ENCODE peak calls at places on chromosome 22, in seven cellular contexts. V is adrenal gland, W is tibial nerve, I is AG04450, E is tibial artery, T is neural progenitor cell, B is body of pancreas. G is an unnamed sample.

GRCh38 chr22:37525073-37525745 is 6.0 kb upstream of the CARD10 start:
- DNase-seq in E (no peak), W (no peak), T (no peak), B (no peak), V (peak; percentile 76), I (peak; percentile 52), G (peak; percentile 85)

GRCh38 chr22:35728639-35729308 is 11.1 kb downstream of the APOL5 start:
- DNase-seq in E (no peak), B (peak; percentile 59), I (no peak), V (no peak), W (no peak), T (no peak), G (no peak)

GRCh38 chr22:20803696-20804324 is 29.9 kb downstream of the SERPIND1 start:
- DNase-seq in T (peak; percentile 67), V (peak; percentile 31), W (no peak), E (no peak), I (peak; percentile 16), B (peak; percentile 21), G (peak; percentile 36)

GRCh38 chr22:20302438-20303228 is 17.2 kb downstream of the DGCR6L start:
- DNase-seq in W (no peak), V (no peak), T (no peak), I (no peak), E (no peak), B (no peak), G (no peak)

GRCh38 chr22:47452184-47452583 is 689.7 kb downstream of the TBC1D22A start:
- DNase-seq in W (no peak), V (no peak), B (no peak), I (no peak), T (no peak), E (no peak), G (no peak)

GRCh38 chr22:50305658-50306566 is 1.5 kb downstream of the PLXNB2 start:
- DNase-seq in I (peak; percentile 90), V (peak; percentile 98), B (peak; percentile 79), E (peak; percentile 86), T (peak; percentile 52), W (peak; percentile 53), G (peak; percentile 79)

GRCh38 chr22:46742576-46743221 is 4.6 kb upstream of the CERK start:
- DNase-seq in B (no peak), W (no peak), T (no peak), V (no peak), I (no peak), E (no peak), G (no peak)

GRCh38 chr22:45159652-45160462 is 3.9 kb upstream of the NUP50 start:
- DNase-seq in V (peak; percentile 52), W (no peak), I (no peak), E (no peak), T (peak; percentile 6), B (peak; percentile 38), G (no peak)

GRCh38 chr22:46946383-46946965 is 184.0 kb downstream of the TBC1D22A start:
- DNase-seq in I (no peak), B (no peak), V (no peak), T (no peak), E (no peak), W (no peak), G (no peak)

GRCh38 chr22:20244744-20245576 is 23.2 kb downstream of the RTN4R start:
- DNase-seq in I (no peak), E (no peak), V (no peak), T (peak; percentile 56), B (no peak), W (no peak), G (no peak)

GRCh38 chr22:45036154-45036553 is 26.3 kb upstream of the PHF21B start:
- DNase-seq in B (no peak), I (no peak), T (no peak), W (no peak), E (no peak), V (peak; percentile 22), G (no peak)

GRCh38 chr22:49210606-49211005 is 617.1 kb downstream of the BRD1 start:
- DNase-seq in W (no peak), T (no peak), B (peak; percentile 3), E (peak; percentile 3), I (no peak), V (no peak), G (no peak)

GRCh38 chr22:35684270-35684700 is 33.4 kb upstream of the APOL5 start:
- DNase-seq in I (no peak), T (peak; percentile 67), E (no peak), W (no peak), V (no peak), B (peak; percentile 21), G (peak; percentile 60)

GRCh38 chr22:19691721-19692341 is 22.5 kb upstream of the SEPTIN5 start:
- DNase-seq in T (peak; percentile 73), B (no peak), V (no peak), W (no peak), E (no peak), I (peak; percentile 26), G (peak; percentile 44)

GRCh38 chr22:39242809-39243442 is 1.9 kb downstream of the PDGFB start:
- DNase-seq in E (no peak), V (no peak), B (peak; percentile 75), W (no peak), I (no peak), T (peak; percentile 53), G (no peak)

GRCh38 chr22:36301384-36301828 is 48.5 kb downstream of the APOL1 start:
- DNase-seq in V (peak; percentile 80), W (peak; percentile 51), I (peak; percentile 33), B (peak; percentile 81), E (peak; percentile 58), T (peak; percentile 81), G (peak; percentile 36)

GRCh38 chr22:44660051-44660830 is 41.8 kb upstream of the PRR5 start:
- DNase-seq in I (no peak), B (no peak), E (no peak), V (no peak), T (no peak), W (no peak), G (no peak)

GRCh38 chr22:49270595-49271368 is 556.9 kb downstream of the BRD1 start:
- DNase-seq in B (no peak), E (peak; percentile 16), W (no peak), I (no peak), V (no peak), T (no peak), G (no peak)

GRCh38 chr22:40116496-40117200 is 61.1 kb upstream of the TNRC6B start:
- DNase-seq in V (no peak), E (no peak), T (no peak), W (no peak), B (no peak), I (no peak), G (no peak)

GRCh38 chr22:37309221-37310074 is 27.1 kb downstream of the CYTH4 start:
- DNase-seq in B (no peak), T (no peak), I (no peak), V (no peak), W (no peak), E (no peak), G (no peak)

GRCh38 chr22:33400061-33400840 is 342.1 kb upstream of the SYN3 start:
- DNase-seq in B (no peak), T (no peak), E (no peak), W (no peak), I (no peak), V (no peak), G (no peak)

GRCh38 chr22:48960576-48960975 is 867.1 kb downstream of the BRD1 start:
- DNase-seq in T (no peak), V (no peak), E (no peak), I (no peak), W (no peak), B (no peak), G (no peak)

GRCh38 chr22:27801616-27802388 is at the start of gene MN1:
- DNase-seq in B (peak; percentile 41), W (no peak), T (peak; percentile 85), V (no peak), I (no peak), E (no peak), G (no peak)

GRCh38 chr22:23824476-23825245 is 14.1 kb downstream of the DERL3 start:
- DNase-seq in W (no peak), T (no peak), E (no peak), I (no peak), B (no peak), V (no peak), G (no peak)
- H3K27ac ChIP-seq in W (no peak overlapping the region), T (no peak overlapping the region), E (no peak overlapping the region), I (no peak overlapping the region), B (no peak overlapping the region), V (peak overlapping the region; percentile 50), G (no peak overlapping the region)

DNA sequence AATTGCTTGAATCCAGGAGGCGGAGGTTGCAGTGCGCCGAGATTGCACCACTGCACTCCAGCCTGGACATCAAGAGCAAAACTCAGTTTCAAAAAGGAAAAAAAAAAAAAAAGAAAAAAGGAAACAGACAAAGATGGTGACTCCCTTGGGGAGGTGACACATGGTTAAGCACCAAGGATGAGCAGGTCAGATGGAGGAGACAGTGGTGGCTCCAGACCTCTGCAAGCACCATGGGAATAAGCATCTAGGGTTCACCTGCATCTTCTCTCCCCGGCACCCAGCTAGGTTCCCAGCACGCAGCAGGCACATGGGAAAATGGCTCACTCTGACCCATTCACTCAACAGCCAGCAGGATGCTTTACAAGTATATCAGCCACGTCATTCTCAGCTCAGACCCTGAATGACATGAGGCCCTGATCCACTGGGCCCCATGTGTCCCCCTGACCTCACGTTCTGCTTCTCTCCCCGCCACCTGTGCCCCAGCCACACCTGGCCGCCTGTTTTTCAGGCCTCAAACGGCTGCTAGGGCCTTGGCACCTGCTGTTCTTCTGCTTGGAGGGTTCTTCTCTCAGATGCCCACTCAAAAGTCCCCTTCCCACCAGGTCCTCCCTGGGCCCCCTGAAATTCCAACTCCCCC is 24.2 kb downstream of the A4GALT start:
- DNase-seq in I (no peak), E (no peak), W (no peak), V (no peak), B (no peak), T (no peak), G (no peak)
- H3K27ac ChIP-seq in I (no peak overlapping the region), E (peak overlapping the region; percentile 93), W (no peak overlapping the region), V (peak overlapping the region; percentile 77), B (peak overlapping the region; percentile 44), T (no peak overlapping the region), G (no peak overlapping the region)

GRCh38 chr22:24433868-24434471 is 6.6 kb downstream of the ADORA2A start:
- DNase-seq in W (no peak), T (no peak), V (no peak), B (no peak), I (no peak), E (no peak), G (peak; percentile 47)
- H3K27ac ChIP-seq in W (no peak overlapping the region), T (no peak overlapping the region), V (peak overlapping the region; percentile 89), B (peak overlapping the region; percentile 43), I (no peak overlapping the region), E (no peak overlapping the region), G (no peak overlapping the region)

DNA sequence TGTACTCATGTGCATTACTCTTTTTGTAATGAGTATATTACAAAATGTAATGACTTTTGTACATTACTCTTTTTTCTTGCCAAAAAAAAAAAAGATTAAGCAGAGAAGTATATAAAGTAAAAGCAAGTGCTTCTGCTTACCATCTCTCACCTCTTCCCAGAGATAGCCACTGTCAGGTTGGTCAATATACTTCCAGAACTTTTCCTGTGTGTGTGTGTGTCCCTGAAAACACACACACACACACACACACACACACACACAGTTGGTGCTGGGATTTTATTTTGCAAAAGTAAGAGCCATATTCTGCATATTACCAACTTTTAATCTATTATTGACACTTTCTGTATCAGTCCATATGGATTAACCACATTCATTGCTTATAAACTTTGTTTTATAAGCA is 2.5 kb downstream of the IGLL5 start:
- DNase-seq in B (no peak), V (no peak), I (no peak), E (no peak), T (no peak), W (no peak), G (no peak)
- H3K27ac ChIP-seq in B (no peak overlapping the region), V (no peak overlapping the region), I (no peak overlapping the region), E (no peak overlapping the region), T (no peak overlapping the region), W (no peak overlapping the region), G (no peak overlapping the region)